ENCODE peak calls at places on chromosomes 4 and X, in eight cellular contexts. L is endothelial cell of umbilical vein; Y is left lung; Z is colonic mucosa; A is stomach; U is CD8-positive, alpha-beta memory T cell; H is thoracic aorta; J is pancreas. T is an unnamed sample.

GRCh38 chr4:141339966-141340365 is 119.3 kb downstream of the ZNF330 start:
- DNase-seq in J (no peak), H (no peak), L (peak; percentile 10), A (no peak), Y (no peak), Z (no peak), U (no peak), T (no peak)

GRCh38 chrX:133985164-133986007 is at the start of gene GPC3:
- DNase-seq in U (peak; percentile 1), A (peak; percentile 39), L (peak; percentile 8), H (no peak), Y (no peak), J (peak; percentile 43), Z (peak; percentile 32), T (no peak)

GRCh38 chr4:156672924-156673323 is 298.7 kb downstream of the PDGFC start:
- DNase-seq in U (no peak), J (no peak), A (no peak), L (no peak), H (no peak), Y (no peak), Z (no peak), T (no peak)

GRCh38 chr4:158754385-158755180 is 14.2 kb upstream of the FNIP2 start:
- DNase-seq in Z (no peak), H (no peak), L (no peak), A (no peak), J (no peak), Y (no peak), U (no peak), T (no peak)

GRCh38 chr4:119046263-119046662 is 89.4 kb upstream of the MYOZ2 start:
- DNase-seq in J (no peak), A (peak; percentile 71), U (no peak), Z (no peak), Y (peak; percentile 58), H (peak; percentile 63), L (peak; percentile 70), T (peak; percentile 82)

GRCh38 chr4:81622474-81623198 is 150.9 kb upstream of the RASGEF1B start:
- DNase-seq in Z (no peak), H (no peak), Y (no peak), J (no peak), L (no peak), A (no peak), U (no peak), T (no peak)

GRCh38 chrX:137040113-137040794 is 6.5 kb upstream of the GPR101 start:
- DNase-seq in H (no peak), Z (no peak), J (no peak), L (no peak), U (no peak), A (no peak), Y (no peak), T (no peak)

GRCh38 chr4:123356914-123357313 is 39.7 kb upstream of the SPRY1 start:
- DNase-seq in Z (no peak), H (no peak), U (no peak), Y (no peak), A (no peak), J (no peak), L (no peak), T (no peak)

GRCh38 chr4:151014521-151015457 is at the start of gene LRBA:
- DNase-seq in U (peak; percentile 80), A (peak; percentile 87), Y (peak; percentile 86), Z (peak; percentile 95), H (peak; percentile 22), L (peak; percentile 73), J (peak; percentile 88), T (peak; percentile 60)

DNA sequence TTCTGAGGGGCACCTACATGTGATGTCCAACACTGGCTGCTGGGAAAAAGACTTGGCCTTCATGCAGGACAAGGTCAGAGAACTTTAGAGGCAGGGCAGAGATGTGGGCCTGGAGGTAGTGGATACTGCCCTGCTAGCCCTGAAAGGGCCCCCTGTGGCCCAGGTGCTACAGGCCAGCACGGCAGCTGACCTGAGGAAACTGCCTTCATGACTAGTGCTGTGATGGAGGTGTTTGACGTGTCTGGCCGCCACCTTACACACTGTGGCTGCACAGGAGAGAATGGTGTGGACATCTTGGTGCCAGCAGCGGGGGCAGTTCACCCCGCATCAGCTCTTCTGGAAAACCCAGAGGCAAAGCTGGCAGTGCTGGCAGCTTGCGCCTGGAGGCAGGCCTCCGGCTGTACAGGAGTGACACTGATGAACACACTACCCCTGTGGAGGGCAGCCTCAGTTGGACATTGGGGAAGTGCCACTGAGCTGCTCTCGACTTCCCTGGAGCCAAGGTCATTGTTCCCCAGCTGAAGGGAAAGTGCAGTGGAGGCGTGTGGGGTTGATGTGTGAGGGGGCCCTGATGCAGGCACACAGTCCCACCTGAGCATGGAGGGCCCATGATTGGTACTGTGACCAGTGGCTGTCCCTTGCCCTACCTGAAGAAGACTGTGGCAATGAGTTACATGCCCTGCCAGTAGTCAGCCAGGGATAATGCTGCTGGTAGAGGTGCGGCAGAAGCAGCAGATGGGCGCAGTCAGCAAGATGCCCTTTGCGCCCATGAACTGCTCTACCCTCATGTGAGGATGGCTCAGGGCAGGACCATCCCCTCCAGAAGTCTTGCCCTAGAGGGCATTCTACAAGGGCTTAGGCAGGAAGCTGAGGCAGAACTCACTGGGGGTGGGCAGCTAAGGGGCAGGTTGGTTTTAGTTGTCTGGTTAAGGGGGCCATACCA is 36.9 kb downstream of the COQ2 start:
- DNase-seq in Y (no peak), L (no peak), J (no peak), A (no peak), Z (no peak), U (no peak), H (no peak), T (no peak)
- H3K27ac ChIP-seq in Y (no peak overlapping the region), L (no peak overlapping the region), J (no peak overlapping the region), A (no peak overlapping the region), Z (peak overlapping the region; percentile 61), U (no peak overlapping the region), H (no peak overlapping the region), T (no peak overlapping the region)

DNA sequence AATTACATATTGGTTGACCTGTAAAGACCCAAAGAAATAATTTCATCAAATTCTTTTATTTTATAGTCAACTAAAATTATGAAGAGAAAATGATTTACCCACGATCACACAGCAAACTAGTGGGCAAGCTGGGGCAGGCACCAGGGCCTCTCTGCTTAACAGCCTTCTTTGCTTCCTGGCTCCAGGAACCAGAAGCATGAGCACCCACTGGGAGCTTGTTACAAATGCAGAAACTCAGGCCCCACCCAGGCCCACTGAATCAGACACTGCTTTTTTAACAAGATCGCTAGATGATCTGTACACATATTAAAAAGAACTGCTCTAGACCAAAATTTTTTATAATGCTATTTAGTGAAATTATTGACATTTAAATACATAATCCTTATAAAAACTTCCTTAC is 95.0 kb downstream of the GEMIN8 start:
- DNase-seq in A (no peak), Z (no peak), Y (no peak), J (no peak), H (no peak), L (no peak), U (no peak), T (no peak)
- H3K27ac ChIP-seq in A (no peak overlapping the region), Z (no peak overlapping the region), Y (no peak overlapping the region), J (no peak overlapping the region), H (no peak overlapping the region), L (no peak overlapping the region), U (no peak overlapping the region), T (no peak overlapping the region)

GRCh38 chr4:45122406-45122805 is 396.1 kb upstream of the GNPDA2 start:
- DNase-seq in Z (no peak), Y (no peak), A (no peak), L (no peak), H (no peak), U (no peak), J (no peak), T (no peak)
- H3K27ac ChIP-seq in Z (no peak overlapping the region), Y (no peak overlapping the region), A (no peak overlapping the region), L (no peak overlapping the region), H (no peak overlapping the region), U (no peak overlapping the region), J (no peak overlapping the region), T (no peak overlapping the region)

GRCh38 chr4:85724801-85725548 is 250.0 kb downstream of the ARHGAP24 start:
- DNase-seq in Z (no peak), J (no peak), A (no peak), Y (no peak), H (no peak), U (no peak), L (no peak), T (no peak)
- H3K27ac ChIP-seq in Z (peak overlapping the region; percentile 24), J (peak overlapping the region; percentile 43), A (peak overlapping the region; percentile 62), Y (peak overlapping the region; percentile 80), H (peak overlapping the region; percentile 27), U (no peak overlapping the region), L (no peak overlapping the region), T (peak overlapping the region; percentile 25)

T was measured in tibial artery.